ENCODE peak calls at places on chromosome X, in four cellular contexts. D is prostate gland, M is H1, H is body of pancreas. J is an unnamed sample.

GRCh38 chrX:135340827-135341226 is 31.5 kb downstream of the ETDC start:
- DNase-seq in D (no peak), M (no peak), H (no peak), J (no peak)

GRCh38 chrX:78333521-78333920 is 6.1 kb upstream of the CYSLTR1 start:
- DNase-seq in D (peak), M (no peak), H (no peak), J (no peak)

GRCh38 chrX:97844943-97845342 is 961.2 kb downstream of the RPA4 start:
- DNase-seq in D (no peak), M (no peak), H (no peak), J (no peak)

GRCh38 chrX:153631931-153632611 is 14.9 kb upstream of the DUSP9 start:
- DNase-seq in D (no peak), M (no peak), H (no peak), J (no peak)

GRCh38 chrX:150504399-150505186 is 63.8 kb upstream of the MTM1 start:
- DNase-seq in D (no peak), M (no peak), H (peak), J (no peak)

GRCh38 chrX:146224442-146224841 is 406.8 kb downstream of the SLITRK2 start:
- DNase-seq in D (no peak), M (no peak), H (no peak), J (no peak)

GRCh38 chrX:30673884-30674598 is 20.8 kb downstream of the GK start:
- DNase-seq in D (no peak), M (no peak), H (no peak), J (no peak)

GRCh38 chrX:30822068-30822671 is 66.9 kb downstream of the TAB3 start:
- DNase-seq in D (no peak), M (no peak), H (no peak), J (no peak)

GRCh38 chrX:119067023-119067739 is 5.6 kb upstream of the CT47C1 start:
- DNase-seq in D (peak), M (no peak), H (peak), J (no peak)

GRCh38 chrX:49838374-49838773 is 9.3 kb downstream of the PAGE4 start:
- DNase-seq in D (no peak), M (no peak), H (peak), J (no peak)

GRCh38 chrX:34578237-34578636 is 78.8 kb downstream of the TMEM47 start:
- DNase-seq in D (peak), M (no peak), H (no peak), J (no peak)

GRCh38 chrX:94961730-94962129 is 1287.7 kb downstream of the FAM133A start:
- DNase-seq in D (no peak), M (no peak), H (no peak), J (no peak)

GRCh38 chrX:40066700-40067099 is 31.1 kb downstream of the BCOR start:
- DNase-seq in D (no peak), M (no peak), H (no peak), J (no peak)

GRCh38 chrX:152072236-152072635 is 66.1 kb downstream of the MAGEA10 start:
- DNase-seq in D (peak), M (no peak), H (peak), J (no peak)

GRCh38 chrX:17046478-17047097 is 100.1 kb downstream of the REPS2 start:
- DNase-seq in D (peak), M (peak), H (peak), J (peak)

GRCh38 chrX:8873956-8874355 is 72.8 kb upstream of the FAM9A start:
- DNase-seq in D (no peak), M (no peak), H (no peak), J (no peak)

GRCh38 chrX:50168305-50168704 is 32.5 kb downstream of the AKAP4 start:
- DNase-seq in D (no peak), M (no peak), H (no peak), J (no peak)

GRCh38 chrX:8815460-8816065 is 14.4 kb upstream of the FAM9A start:
- DNase-seq in D (peak), M (no peak), H (no peak), J (peak)

GRCh38 chrX:1778817-1779216 is 164.0 kb downstream of the ASMT start:
- DNase-seq in D (no peak), M (no peak), H (no peak), J (no peak)

GRCh38 chrX:8049827-8050226 is 121.2 kb downstream of the VCX2 start:
- DNase-seq in D (no peak), M (no peak), H (no peak), J (no peak)

GRCh38 chrX:107565916-107566602 is 62.3 kb upstream of the PRPS1 start:
- DNase-seq in D (no peak), M (no peak), H (peak), J (no peak)

GRCh38 chrX:139828037-139828436 is 104.8 kb downstream of the ATP11C start:
- DNase-seq in D (no peak), M (no peak), H (no peak), J (no peak)

GRCh38 chrX:111352424-111352823 is 59.6 kb downstream of the DCX start:
- DNase-seq in D (peak), M (no peak), H (peak), J (peak)

GRCh38 chrX:130079824-130080406 is 30.4 kb downstream of the ELF4 start:
- DNase-seq in D (peak), M (no peak), H (peak), J (peak)

GRCh38 chrX:107683931-107684330 is 55.6 kb downstream of the PRPS1 start:
- DNase-seq in D (no peak), M (no peak), H (no peak), J (no peak)

GRCh38 chrX:104136241-104137019 is 20.4 kb downstream of the SLC25A53 start:
- DNase-seq in D (peak), M (no peak), H (peak), J (no peak)

GRCh38 chrX:41472231-41472815 is 25.2 kb downstream of the NYX start:
- DNase-seq in D (no peak), M (no peak), H (no peak), J (no peak)

GRCh38 chrX:102712967-102713677 is 874 bp downstream of the GPRASP2 start:
- DNase-seq in D (peak), M (no peak), H (peak), J (peak)

GRCh38 chrX:31168596-31168995 is 96.8 kb upstream of the FTHL17 start:
- DNase-seq in D (no peak), M (no peak), H (no peak), J (no peak)

GRCh38 chrX:17559728-17560379 is 177.4 kb upstream of the SCML1 start:
- DNase-seq in D (peak), M (no peak), H (no peak), J (no peak)

GRCh38 chrX:24760601-24761000 is 66.9 kb downstream of the POLA1 start:
- DNase-seq in D (no peak), M (no peak), H (no peak), J (no peak)

GRCh38 chrX:28576117-28576516 is 11.1 kb upstream of the IL1RAPL1 start:
- DNase-seq in D (no peak), M (no peak), H (no peak), J (no peak)

GRCh38 chrX:133171962-133172708 is 46.0 kb downstream of the TFDP3 start:
- DNase-seq in D (no peak), M (no peak), H (no peak), J (no peak)

GRCh38 chrX:44997282-44997813 is 124.4 kb downstream of the KDM6A start:
- DNase-seq in D (no peak), M (no peak), H (no peak), J (no peak)

GRCh38 chrX:132716006-132716405 is 227.2 kb upstream of the MBNL3 start:
- DNase-seq in D (no peak), M (no peak), H (no peak), J (no peak)

DNA sequence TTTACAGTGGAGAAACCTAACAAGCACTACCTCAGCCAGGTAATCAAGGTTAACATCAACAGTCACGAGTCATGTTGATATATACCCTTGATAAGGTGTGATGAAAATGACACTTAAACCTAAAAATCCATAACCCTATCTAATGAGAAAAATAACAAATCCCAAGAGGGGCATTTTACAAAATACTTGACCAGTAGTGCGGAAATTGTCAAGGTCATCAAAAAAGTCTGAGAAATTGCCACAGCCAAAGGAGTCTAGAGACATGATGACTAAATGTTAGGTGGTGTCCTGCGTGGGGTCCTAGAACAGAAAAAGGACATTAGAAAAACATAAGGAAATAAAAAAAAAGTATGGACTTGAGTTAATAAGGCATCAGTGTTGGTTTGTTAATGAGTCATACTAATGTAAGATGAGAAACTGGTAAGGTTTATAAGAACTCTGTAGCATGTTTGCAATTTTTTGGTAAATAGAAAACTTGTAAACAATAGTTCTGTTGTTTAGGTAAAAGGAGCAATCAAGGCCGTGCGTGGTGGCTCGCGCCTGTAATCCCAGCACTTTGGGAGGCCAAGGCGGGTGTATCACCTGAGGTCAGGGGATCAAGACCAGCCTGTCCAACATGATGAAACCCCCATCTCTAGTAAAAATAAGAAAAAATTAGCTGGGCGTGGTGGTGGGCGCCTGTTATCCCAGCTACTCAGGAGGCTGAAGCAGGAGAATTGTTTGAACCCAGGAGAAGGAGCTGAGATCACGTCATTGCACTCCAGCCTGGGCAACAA is 2.9 kb downstream of the RPL36A start:
- DNase-seq in D (no peak), M (no peak), H (no peak), J (no peak)
- TF ChIP-seq POLR2A in D (no peak), M (no peak), H (no peak), J (no peak)

GRCh38 chrX:93673056-93673868 is at the start of gene NAP1L3:
- DNase-seq in D (peak), M (peak), H (peak), J (peak)
- TF ChIP-seq POLR2A in D (no peak), M (peak), H (peak), J (no peak)

GRCh38 chrX:71253253-71254091 is 468 bp downstream of the ZMYM3 start:
- DNase-seq in D (peak), M (no peak), H (peak), J (no peak)

GRCh38 chrX:71251456-71251973 is 2.4 kb downstream of the ZMYM3 start:
- DNase-seq in D (no peak), M (no peak), H (no peak), J (no peak)

GRCh38 chrX:71256051-71256450 is 2.1 kb upstream of the ZMYM3 start:
- DNase-seq in D (no peak), M (no peak), H (no peak), J (no peak)

GRCh38 chrX:71252221-71252620 is 1.7 kb downstream of the ZMYM3 start:
- DNase-seq in D (no peak), M (no peak), H (no peak), J (no peak)

DNA sequence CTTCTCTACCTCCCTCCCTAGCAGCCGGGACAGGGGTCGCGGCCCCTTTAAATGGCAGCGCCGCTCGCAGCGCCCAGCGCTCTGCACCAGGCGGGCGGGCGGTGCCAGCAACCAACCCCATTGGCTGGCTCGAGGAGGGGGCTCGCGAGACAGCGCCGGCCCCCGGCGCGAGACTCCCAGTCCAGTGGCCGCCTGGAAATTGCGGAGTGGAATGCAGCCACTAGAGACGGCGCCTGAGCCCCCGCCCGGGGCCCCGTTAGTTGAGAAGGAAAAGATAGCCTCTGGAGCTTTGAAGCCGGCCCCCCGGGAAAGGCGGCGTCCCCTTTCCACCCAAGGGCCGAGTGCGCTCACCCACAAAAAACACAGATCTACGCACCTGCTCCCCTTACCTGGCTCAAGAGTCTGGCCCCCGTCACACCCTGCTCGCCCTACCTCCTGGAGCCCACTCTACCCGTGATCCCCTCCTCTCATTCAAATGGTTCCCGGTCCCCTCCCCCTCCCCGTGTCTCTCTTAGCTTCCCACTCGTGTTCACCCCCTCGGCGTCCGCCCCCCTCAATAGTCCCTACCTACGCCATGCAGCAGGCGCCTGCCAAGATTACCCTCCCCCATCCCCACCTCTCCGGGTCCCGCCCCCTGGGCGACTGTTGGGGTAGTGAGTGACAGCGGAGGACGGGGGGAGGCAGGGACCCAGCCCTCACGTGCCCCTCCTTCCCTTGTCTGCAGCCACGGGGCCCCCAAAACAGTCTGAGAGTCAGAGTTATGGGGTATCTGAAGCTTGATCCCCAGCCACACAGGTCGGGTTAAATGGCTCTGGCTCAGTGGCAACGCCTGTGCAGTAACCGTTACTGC is at the start of gene ZMYM3:
- DNase-seq in D (peak), M (no peak), H (peak), J (peak)
- TF ChIP-seq POLR2A in D (peak), M (no peak), H (peak), J (no peak)

DNA sequence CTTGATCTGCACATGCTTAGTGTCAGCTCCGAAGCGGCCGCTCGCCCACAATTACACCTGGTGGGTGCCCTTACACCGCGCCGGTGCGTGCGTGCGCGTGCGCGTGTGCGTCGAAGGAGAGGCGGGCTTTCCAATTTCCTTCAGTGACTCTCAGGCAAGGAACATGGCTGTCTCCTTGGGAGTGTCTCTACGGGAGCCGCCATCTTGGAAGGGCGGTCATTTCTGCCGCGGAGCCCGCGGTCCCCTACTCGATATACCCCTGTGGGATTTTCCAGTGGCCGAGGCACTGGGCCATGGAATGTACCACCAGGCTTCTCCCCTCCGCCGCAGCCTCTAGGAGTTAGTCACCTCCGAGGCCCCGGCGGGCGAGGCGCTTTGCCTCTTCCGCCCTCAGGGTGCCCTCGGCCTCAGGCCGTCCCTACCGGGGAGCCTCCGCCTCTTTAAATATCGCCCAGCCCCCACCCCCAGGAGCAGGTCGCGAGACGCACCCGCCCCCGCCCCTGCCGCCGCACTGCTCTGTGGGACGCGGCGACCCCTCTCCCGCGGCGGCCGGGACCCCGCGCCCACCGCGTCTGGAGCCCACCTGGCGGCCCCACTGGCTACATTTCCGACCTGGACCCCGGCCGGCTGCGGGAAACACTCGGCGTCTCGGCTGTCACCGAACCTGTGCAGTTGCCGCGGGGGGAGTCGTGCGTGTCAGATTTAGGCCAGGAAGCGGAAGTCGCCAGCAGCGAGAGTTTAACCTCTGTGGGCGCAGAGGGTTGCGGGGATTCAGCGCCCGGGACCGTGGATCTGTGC is at the start of gene ZNF41:
- DNase-seq in D (peak), M (peak), H (peak), J (peak)
- TF ChIP-seq POLR2A in D (peak), M (peak), H (peak), J (no peak)

J was measured in lower leg skin.